ENCODE peak calls at places on chromosomes 13 and 19, in seven cellular contexts. I is H9, J is IMR-90, P is mesenchymal stem cell, W is neuronal stem cell, C is trophoblast cell, U is H1. E is an unnamed sample.

GRCh38 chr13:91134773-91135124 is 212.7 kb upstream of the MIR17HG start:
- DNase-seq in P (no peak), W (no peak), U (no peak), J (no peak), C (no peak), I (no peak), E (no peak)

GRCh38 chr19:34485831-34486230 is 4.3 kb downstream of the WTIP start:
- DNase-seq in W (no peak), C (no peak), J (no peak), P (no peak), U (no peak), I (no peak), E (no peak)

GRCh38 chr19:14113762-14114414 is 3.7 kb downstream of the PRKACA start:
- DNase-seq in W (no peak), I (no peak), U (peak; percentile 80), C (peak; percentile 40), P (no peak), J (no peak), E (peak; percentile 60)

GRCh38 chr19:48918801-48919247 is 14.7 kb upstream of the DHDH start:
- DNase-seq in C (peak; percentile 51), I (peak; percentile 83), U (peak; percentile 79), J (no peak), W (peak; percentile 52), P (peak; percentile 25), E (peak; percentile 82)

GRCh38 chr19:56639217-56639616 is 3.7 kb upstream of the SMIM17 start:
- DNase-seq in I (no peak), J (peak; percentile 3), C (peak; percentile 74), U (no peak), P (peak; percentile 5), W (peak; percentile 53), E (peak; percentile 63)

GRCh38 chr13:69597088-69597487 is 510.5 kb upstream of the ATXN8OS start:
- DNase-seq in U (no peak), W (no peak), I (no peak), P (no peak), J (no peak), C (no peak), E (no peak)

GRCh38 chr19:54415901-54416621 is 797 bp downstream of the TTYH1 start:
- DNase-seq in J (no peak), P (no peak), C (no peak), W (no peak), U (peak; percentile 60), I (no peak), E (no peak)

GRCh38 chr13:66926200-66926850 is 303.8 kb downstream of the PCDH9 start:
- DNase-seq in C (no peak), I (no peak), P (no peak), U (no peak), J (no peak), W (no peak), E (no peak)

GRCh38 chr19:36019061-36019670 is 5.2 kb upstream of the ALKBH6 start:
- DNase-seq in W (no peak), C (no peak), I (no peak), J (no peak), U (no peak), P (no peak), E (no peak)

GRCh38 chr13:32362574-32362973 is 47.3 kb downstream of the BRCA2 start:
- DNase-seq in U (no peak), P (no peak), W (no peak), J (no peak), C (no peak), I (no peak), E (no peak)

GRCh38 chr13:79724348-79725103 is 243.6 kb downstream of the NDFIP2 start:
- DNase-seq in I (no peak), W (no peak), C (no peak), P (no peak), U (no peak), J (no peak), E (no peak)

GRCh38 chr13:53204598-53204997 is 176.0 kb downstream of the OLFM4 start:
- DNase-seq in C (no peak), P (no peak), I (no peak), U (no peak), J (no peak), W (no peak), E (no peak)

GRCh38 chr19:19217110-19217509 is 5.4 kb downstream of the NCAN start:
- DNase-seq in U (no peak), P (peak; percentile 71), I (peak; percentile 49), C (peak; percentile 77), J (peak; percentile 16), W (no peak), E (peak; percentile 81)

GRCh38 chr19:44856438-44857083 is 10.5 kb downstream of the NECTIN2 start:
- DNase-seq in P (no peak), C (no peak), J (no peak), W (no peak), U (no peak), I (no peak), E (no peak)

GRCh38 chr13:98172570-98173405 is 4.3 kb downstream of the RNF113B start:
- DNase-seq in J (peak; percentile 45), U (no peak), I (no peak), W (no peak), C (peak; percentile 56), P (peak; percentile 59), E (no peak)

GRCh38 chr19:7665076-7665475 is 3.8 kb upstream of the RETN start:
- DNase-seq in C (no peak), J (peak; percentile 73), W (no peak), I (no peak), P (no peak), U (no peak), E (no peak)

GRCh38 chr13:73937420-73937819 is 196.8 kb downstream of the KLF12 start:
- DNase-seq in J (no peak), W (no peak), U (no peak), C (peak; percentile 17), P (peak; percentile 40), I (no peak), E (no peak)

GRCh38 chr13:106690779-106691178 is 122.8 kb upstream of the ARGLU1 start:
- DNase-seq in J (no peak), U (no peak), C (no peak), P (peak; percentile 1), W (no peak), I (no peak), E (no peak)

GRCh38 chr13:97567510-97568243 is 133.7 kb downstream of the RAP2A start:
- DNase-seq in P (peak; percentile 58), W (no peak), I (peak; percentile 45), U (no peak), J (peak; percentile 50), C (peak; percentile 93), E (peak; percentile 83)

GRCh38 chr19:18839465-18840287 is 7.9 kb downstream of the UPF1 start:
- DNase-seq in I (no peak), U (no peak), C (no peak), P (peak; percentile 43), J (no peak), W (no peak), E (no peak)

GRCh38 chr13:49466240-49466914 is 22.3 kb downstream of the SETDB2 start:
- DNase-seq in C (no peak), J (no peak), W (no peak), I (no peak), P (no peak), U (no peak), E (no peak)

GRCh38 chr19:44653343-44653742 is 9.6 kb downstream of the PVR start:
- DNase-seq in C (no peak), P (no peak), I (no peak), J (no peak), W (no peak), U (no peak), E (no peak)

GRCh38 chr19:21584532-21584931 is 79.1 kb downstream of the ZNF429 start:
- DNase-seq in J (no peak), U (no peak), W (no peak), C (no peak), I (no peak), P (no peak), E (no peak)
- H2BK120ac ChIP-seq in J (no peak overlapping the region), U (no peak overlapping the region), W (no peak overlapping the region), C (no peak overlapping the region), I (no peak overlapping the region), P (no peak overlapping the region), E (no peak overlapping the region)

GRCh38 chr19:16977306-16977705 is 49.3 kb downstream of the CPAMD8 start:
- DNase-seq in C (no peak), J (no peak), W (no peak), P (no peak), U (no peak), I (no peak), E (no peak)

GRCh38 chr19:16978839-16979802 is 47.5 kb downstream of the CPAMD8 start:
- DNase-seq in J (no peak), P (no peak), I (no peak), C (no peak), W (no peak), U (no peak), E (no peak)

GRCh38 chr19:16976471-16976870 is 50.1 kb downstream of the CPAMD8 start:
- DNase-seq in C (no peak), P (no peak), U (no peak), W (no peak), I (no peak), J (no peak), E (no peak)

GRCh38 chr19:16978156-16978555 is 48.5 kb downstream of the CPAMD8 start:
- DNase-seq in I (no peak), U (no peak), W (no peak), C (no peak), P (no peak), J (no peak), E (no peak)
- H2AK5ac ChIP-seq in I (no peak overlapping the region), U (no peak overlapping the region), W (no peak overlapping the region), C (no peak overlapping the region), P (no peak overlapping the region), J (no peak overlapping the region), E (no peak overlapping the region)

GRCh38 chr13:83214452-83214851 is 667.8 kb downstream of the SLITRK1 start:
- DNase-seq in P (no peak), I (no peak), W (no peak), U (no peak), C (no peak), J (peak; percentile 53), E (no peak)

GRCh38 chr13:83219832-83220231 is 662.4 kb downstream of the SLITRK1 start:
- DNase-seq in C (no peak), I (no peak), U (no peak), P (no peak), W (no peak), J (no peak), E (no peak)

GRCh38 chr13:83216521-83217245 is 665.6 kb downstream of the SLITRK1 start:
- DNase-seq in W (no peak), J (peak; percentile 63), P (peak; percentile 10), I (no peak), C (no peak), U (no peak), E (no peak)

GRCh38 chr13:83211301-83211700 is 671.0 kb downstream of the SLITRK1 start:
- DNase-seq in C (no peak), W (no peak), I (no peak), J (peak; percentile 70), U (no peak), P (no peak), E (no peak)

DNA sequence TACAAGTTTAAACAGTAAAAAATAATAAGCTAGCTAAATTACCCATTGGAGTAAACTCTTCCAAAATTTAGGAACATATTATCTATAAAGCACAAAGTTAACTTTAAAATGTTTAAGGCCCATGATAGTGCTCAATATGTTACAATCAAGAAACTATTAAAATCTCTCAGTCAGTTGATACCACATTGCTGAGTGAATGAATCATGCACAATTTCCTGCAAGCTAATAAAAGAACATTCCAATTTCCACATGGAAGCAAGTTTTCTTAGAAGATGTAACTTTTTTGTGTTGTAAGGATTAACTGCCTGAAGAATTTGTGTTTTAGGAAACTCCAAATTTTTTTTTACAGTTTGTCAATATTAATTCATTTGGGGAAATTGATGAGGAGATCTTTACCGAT is 666.6 kb downstream of the SLITRK1 start:
- DNase-seq in J (peak; percentile 81), W (no peak), P (peak; percentile 52), I (no peak), U (no peak), C (no peak), E (no peak)
- H3K9ac ChIP-seq in J (no peak overlapping the region), W (no peak overlapping the region), P (peak overlapping the region; percentile 48), I (no peak overlapping the region), U (no peak overlapping the region), C (no peak overlapping the region), E (no peak overlapping the region)

GRCh38 chr13:63308585-63308984 is 1892.9 kb upstream of the PCDH20 start:
- DNase-seq in C (no peak), I (no peak), W (no peak), P (no peak), U (no peak), J (no peak), E (no peak)
- H2BK120ac ChIP-seq in C (no peak overlapping the region), I (no peak overlapping the region), W (no peak overlapping the region), P (no peak overlapping the region), U (no peak overlapping the region), J (no peak overlapping the region), E (no peak overlapping the region)